ENCODE peak calls at places on chromosomes 16 and 17, in seven cellular contexts. H is fibroblast of lung; W is kidney; K is hepatocyte; J is progenitor cell of endocrine pancreas; N is cardiac fibroblast; Z is activated CD8-positive, alpha-beta T cell treated with anti-CD3 and anti-CD28 coated beads for 36 hours. F is an unnamed sample.

GRCh38 chr17:66691644-66692500 is 143.0 kb upstream of the CACNG5 start:
- DNase-seq in H (peak), W (no peak), K (no peak), J (no peak), N (peak), Z (no peak), F (no peak)

GRCh38 chr16:9091867-9092281 is 430 bp downstream of the HAPSTR1 start:
- DNase-seq in H (no peak), W (peak), K (peak), J (peak), N (peak), Z (peak), F (peak)

GRCh38 chr17:10316986-10317834 is 55.6 kb downstream of the MYH13 start:
- DNase-seq in H (peak), W (no peak), K (peak), J (peak), N (peak), Z (peak), F (peak)

GRCh38 chr17:43768382-43768781 is 9.8 kb upstream of the SOST start:
- DNase-seq in H (no peak), W (no peak), K (no peak), J (no peak), N (no peak), Z (no peak), F (no peak)

GRCh38 chr17:56752263-56752662 is 81.5 kb downstream of the C17orf67 start:
- DNase-seq in H (no peak), W (no peak), K (no peak), J (no peak), N (no peak), Z (no peak), F (no peak)

GRCh38 chr17:62876063-62876462 is 67.9 kb upstream of the MARCHF10 start:
- DNase-seq in H (no peak), W (no peak), K (no peak), J (no peak), N (peak), Z (no peak), F (no peak)

GRCh38 chr16:85853641-85854545 is 45.1 kb upstream of the IRF8 start:
- DNase-seq in H (no peak), W (no peak), K (no peak), J (no peak), N (no peak), Z (no peak), F (no peak)

GRCh38 chr16:528111-529011 is 849 bp downstream of the CAPN15 start:
- DNase-seq in H (peak), W (no peak), K (peak), J (no peak), N (peak), Z (peak), F (no peak)

GRCh38 chr16:3695610-3696369 is 21.5 kb downstream of the TRAP1 start:
- DNase-seq in H (no peak), W (no peak), K (peak), J (peak), N (no peak), Z (no peak), F (peak)

GRCh38 chr17:79023886-79024771 is at the start of gene C1QTNF1:
- DNase-seq in H (peak), W (peak), K (peak), J (peak), N (peak), Z (peak), F (peak)
- TF ChIP-seq CTCF in H (no peak), W (no peak), K (peak), J (peak), N (peak), Z (peak), F (no peak)

GRCh38 chr16:57755061-57755684 is 19.6 kb downstream of the KATNB1 start:
- DNase-seq in H (no peak), W (peak), K (no peak), J (no peak), N (no peak), Z (no peak), F (no peak)
- TF ChIP-seq CTCF in H (no peak), W (no peak), K (no peak), J (peak), N (peak), Z (no peak), F (no peak)

DNA sequence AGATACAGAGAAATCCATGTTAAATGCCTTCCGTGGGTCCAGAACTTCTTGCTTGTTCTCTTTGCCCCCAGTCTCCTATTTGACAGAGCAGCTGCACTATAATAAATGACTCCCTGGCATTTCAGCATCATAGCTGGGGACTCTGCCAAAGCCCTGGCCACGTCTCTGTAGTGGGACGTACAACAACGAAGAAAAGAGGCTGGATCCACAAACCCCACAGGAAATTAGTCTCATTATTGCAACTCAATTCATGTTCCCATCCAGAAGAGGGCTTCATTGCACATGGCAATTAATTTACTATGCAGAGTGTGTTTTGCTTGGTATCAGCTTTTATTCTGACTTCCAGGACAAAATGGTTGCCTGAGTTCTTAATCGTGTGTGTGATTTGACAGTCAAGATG is 121.3 kb downstream of the CDH13 start:
- DNase-seq in H (peak), W (no peak), K (no peak), J (no peak), N (peak), Z (no peak), F (no peak)
- TF ChIP-seq CTCF in H (peak), W (peak), K (no peak), J (no peak), N (peak), Z (no peak), F (no peak)

GRCh38 chr17:37440424-37440823 is 33.7 kb downstream of the TADA2A start:
- DNase-seq in H (no peak), W (no peak), K (no peak), J (no peak), N (no peak), Z (no peak), F (no peak)

GRCh38 chr17:37432671-37433070 is 26.0 kb downstream of the TADA2A start:
- DNase-seq in H (no peak), W (no peak), K (no peak), J (no peak), N (no peak), Z (no peak), F (no peak)

DNA sequence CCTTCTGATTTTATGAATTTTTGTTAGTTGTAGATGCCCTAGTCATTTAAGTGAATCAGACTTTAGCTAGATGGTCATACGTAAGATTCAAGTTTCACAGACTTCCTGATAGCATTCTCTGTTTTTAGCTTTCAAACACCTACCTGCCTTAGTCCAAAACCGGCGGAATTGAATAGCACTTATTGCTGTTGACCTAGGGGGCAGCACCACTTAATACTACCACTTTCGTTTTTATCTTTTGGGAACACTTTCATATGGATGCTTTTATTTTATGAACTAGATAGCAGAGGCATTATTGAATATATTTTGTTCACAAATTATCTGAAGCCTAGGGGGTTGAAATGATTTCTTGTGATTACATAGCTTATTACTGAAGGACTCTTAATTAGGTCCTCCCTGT is 31.5 kb downstream of the TADA2A start:
- DNase-seq in H (no peak), W (no peak), K (no peak), J (no peak), N (no peak), Z (no peak), F (no peak)
- TF ChIP-seq CTCF in H (no peak), W (no peak), K (peak), J (peak), N (no peak), Z (no peak), F (no peak)

GRCh38 chr17:41559548-41559947 is 12.3 kb downstream of the KRT9 start:
- DNase-seq in H (no peak), W (no peak), K (no peak), J (no peak), N (no peak), Z (no peak), F (no peak)
- TF ChIP-seq CTCF in H (no peak), W (no peak), K (no peak), J (no peak), N (no peak), Z (no peak), F (no peak)

GRCh38 chr17:6712854-6713129 is 377 bp downstream of the SLC13A5 start:
- DNase-seq in H (no peak), W (no peak), K (no peak), J (no peak), N (no peak), Z (no peak), F (no peak)

GRCh38 chr17:6711681-6712057 is 1.5 kb downstream of the SLC13A5 start:
- DNase-seq in H (no peak), W (no peak), K (no peak), J (no peak), N (no peak), Z (no peak), F (no peak)

GRCh38 chr17:6710317-6710716 is 2.9 kb downstream of the SLC13A5 start:
- DNase-seq in H (no peak), W (no peak), K (no peak), J (no peak), N (no peak), Z (no peak), F (no peak)

GRCh38 chr17:6712058-6712853 is 913 bp downstream of the SLC13A5 start:
- DNase-seq in H (no peak), W (no peak), K (peak), J (no peak), N (peak), Z (no peak), F (no peak)

GRCh38 chr17:6711081-6711674 is 2.0 kb downstream of the SLC13A5 start:
- DNase-seq in H (no peak), W (no peak), K (no peak), J (no peak), N (no peak), Z (no peak), F (no peak)
- TF ChIP-seq CTCF in H (no peak), W (no peak), K (no peak), J (no peak), N (no peak), Z (no peak), F (no peak)

DNA sequence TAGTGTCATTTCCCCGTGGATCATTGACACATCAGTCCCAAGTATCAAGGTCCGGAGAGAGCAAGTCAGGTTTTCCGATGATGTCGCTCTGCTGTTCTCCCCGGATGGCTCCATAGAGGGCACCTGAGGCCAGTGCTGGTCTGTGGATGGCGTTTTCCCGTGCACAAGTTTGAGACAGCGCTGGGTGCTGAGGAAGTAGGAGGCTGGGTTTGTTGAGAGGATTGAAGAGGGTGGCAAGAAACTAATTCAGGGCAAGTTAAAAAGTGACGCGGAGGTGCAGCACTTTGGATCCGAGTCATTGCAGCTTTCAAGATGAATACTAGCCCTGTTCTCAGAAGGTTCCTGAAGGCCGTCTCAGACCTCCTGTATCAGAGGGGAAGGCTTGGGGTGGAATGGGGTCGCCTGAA is 7.7 kb downstream of the NUBP1 start:
- DNase-seq in H (no peak), W (no peak), K (no peak), J (no peak), N (no peak), Z (no peak), F (peak)
- TF ChIP-seq CTCF in H (no peak), W (no peak), K (no peak), J (no peak), N (no peak), Z (no peak), F (peak)

DNA sequence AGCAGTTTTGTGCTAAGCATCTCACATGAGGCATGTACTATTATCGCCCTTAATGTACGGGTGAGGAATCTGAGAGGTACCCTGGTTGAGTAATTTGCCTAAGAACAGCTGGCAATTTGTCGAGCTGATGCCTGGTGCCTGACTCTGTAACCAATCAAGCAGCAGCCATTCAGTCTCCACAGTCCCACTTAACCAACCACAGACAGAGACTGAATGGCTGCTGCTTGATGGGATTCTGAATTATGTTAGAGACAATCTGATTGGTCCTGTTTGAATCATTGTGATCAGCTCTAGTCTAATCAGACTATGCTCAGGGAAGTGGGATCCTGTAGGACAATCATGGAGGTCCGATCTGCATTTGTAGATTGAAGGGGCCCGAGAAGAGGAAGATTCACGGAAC is 447.0 kb downstream of the SHISA9 start:
- DNase-seq in H (no peak), W (no peak), K (no peak), J (no peak), N (no peak), Z (no peak), F (no peak)
- TF ChIP-seq CTCF in H (no peak), W (no peak), K (no peak), J (no peak), N (no peak), Z (no peak), F (no peak)

GRCh38 chr17:39939588-39940419 is 12.3 kb downstream of the LRRC3C start:
- DNase-seq in H (peak), W (no peak), K (peak), J (no peak), N (peak), Z (peak), F (peak)
- TF ChIP-seq CTCF in H (peak), W (peak), K (peak), J (peak), N (peak), Z (peak), F (peak)

DNA sequence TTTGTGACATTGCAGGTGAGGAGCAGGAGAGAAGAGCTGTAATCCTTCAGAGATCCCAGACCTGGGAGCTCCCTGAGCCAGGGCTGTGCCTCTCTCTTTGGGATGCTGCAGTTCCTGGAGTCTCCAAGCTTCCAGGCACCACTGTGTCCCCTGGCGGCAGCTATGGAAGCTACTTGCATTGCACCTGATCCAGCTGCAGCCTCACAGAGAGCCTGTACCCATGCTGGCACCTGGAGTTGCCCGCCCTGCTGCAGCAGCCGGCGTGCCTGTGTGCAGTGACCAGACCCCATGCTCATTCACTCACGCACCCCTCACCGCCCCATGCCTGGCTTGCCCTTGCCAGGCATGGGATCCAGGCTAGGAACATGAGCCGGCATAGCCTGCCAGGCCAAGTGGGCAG is 51.8 kb upstream of the MED9 start:
- DNase-seq in H (no peak), W (no peak), K (no peak), J (no peak), N (no peak), Z (no peak), F (no peak)
- TF ChIP-seq CTCF in H (no peak), W (no peak), K (no peak), J (no peak), N (no peak), Z (no peak), F (no peak)